ENCODE peak calls at places on chromosome 4, in six cellular contexts. One of them, this sample, is unnamed.

GRCh38 chr4:147765121-147765521 is 33.2 kb downstream of the ARHGAP10 start:
- DNase-seq in endothelial cell of umbilical vein: no peak
- DNase-seq in A549: no peak
- DNase-seq in heart left ventricle: no peak
- DNase-seq in body of pancreas: no peak
- DNase-seq in uterus: no peak
- DNase-seq in this sample: no peak

GRCh38 chr4:85725727-85726170 is 250.8 kb downstream of the ARHGAP24 start:
- DNase-seq in endothelial cell of umbilical vein: peak
- DNase-seq in A549: no peak
- DNase-seq in heart left ventricle: peak
- DNase-seq in body of pancreas: peak
- DNase-seq in uterus: no peak
- DNase-seq in this sample: no peak

GRCh38 chr4:75843596-75843995 is 58.7 kb downstream of the PPEF2 start:
- DNase-seq in endothelial cell of umbilical vein: no peak
- DNase-seq in A549: no peak
- DNase-seq in heart left ventricle: no peak
- DNase-seq in body of pancreas: no peak
- DNase-seq in uterus: no peak
- DNase-seq in this sample: no peak

GRCh38 chr4:73573794-73574528 is 46.3 kb downstream of the RASSF6 start:
- DNase-seq in endothelial cell of umbilical vein: peak
- DNase-seq in A549: peak
- DNase-seq in heart left ventricle: no peak
- DNase-seq in body of pancreas: peak
- DNase-seq in uterus: peak
- DNase-seq in this sample: peak

GRCh38 chr4:165325732-165326512 is 1.5 kb upstream of the MSMO1 start:
- DNase-seq in endothelial cell of umbilical vein: peak
- DNase-seq in A549: peak
- DNase-seq in heart left ventricle: no peak
- DNase-seq in body of pancreas: no peak
- DNase-seq in uterus: no peak
- DNase-seq in this sample: peak

GRCh38 chr4:152877868-152878267 is 58.3 kb upstream of the FHDC1 start:
- DNase-seq in endothelial cell of umbilical vein: no peak
- DNase-seq in A549: no peak
- DNase-seq in heart left ventricle: no peak
- DNase-seq in body of pancreas: no peak
- DNase-seq in uterus: no peak
- DNase-seq in this sample: no peak

GRCh38 chr4:878796-879729 is 53.1 kb downstream of the GAK start:
- DNase-seq in endothelial cell of umbilical vein: no peak
- DNase-seq in A549: no peak
- DNase-seq in heart left ventricle: no peak
- DNase-seq in body of pancreas: no peak
- DNase-seq in uterus: no peak
- DNase-seq in this sample: no peak

GRCh38 chr4:39756159-39756558 is 58.2 kb downstream of the UBE2K start:
- DNase-seq in endothelial cell of umbilical vein: no peak
- DNase-seq in A549: no peak
- DNase-seq in heart left ventricle: no peak
- DNase-seq in body of pancreas: no peak
- DNase-seq in uterus: no peak
- DNase-seq in this sample: no peak

GRCh38 chr4:53522334-53522733 is 69.0 kb downstream of the LNX1 start:
- DNase-seq in endothelial cell of umbilical vein: no peak
- DNase-seq in A549: no peak
- DNase-seq in heart left ventricle: no peak
- DNase-seq in body of pancreas: no peak
- DNase-seq in uterus: no peak
- DNase-seq in this sample: no peak

DNA sequence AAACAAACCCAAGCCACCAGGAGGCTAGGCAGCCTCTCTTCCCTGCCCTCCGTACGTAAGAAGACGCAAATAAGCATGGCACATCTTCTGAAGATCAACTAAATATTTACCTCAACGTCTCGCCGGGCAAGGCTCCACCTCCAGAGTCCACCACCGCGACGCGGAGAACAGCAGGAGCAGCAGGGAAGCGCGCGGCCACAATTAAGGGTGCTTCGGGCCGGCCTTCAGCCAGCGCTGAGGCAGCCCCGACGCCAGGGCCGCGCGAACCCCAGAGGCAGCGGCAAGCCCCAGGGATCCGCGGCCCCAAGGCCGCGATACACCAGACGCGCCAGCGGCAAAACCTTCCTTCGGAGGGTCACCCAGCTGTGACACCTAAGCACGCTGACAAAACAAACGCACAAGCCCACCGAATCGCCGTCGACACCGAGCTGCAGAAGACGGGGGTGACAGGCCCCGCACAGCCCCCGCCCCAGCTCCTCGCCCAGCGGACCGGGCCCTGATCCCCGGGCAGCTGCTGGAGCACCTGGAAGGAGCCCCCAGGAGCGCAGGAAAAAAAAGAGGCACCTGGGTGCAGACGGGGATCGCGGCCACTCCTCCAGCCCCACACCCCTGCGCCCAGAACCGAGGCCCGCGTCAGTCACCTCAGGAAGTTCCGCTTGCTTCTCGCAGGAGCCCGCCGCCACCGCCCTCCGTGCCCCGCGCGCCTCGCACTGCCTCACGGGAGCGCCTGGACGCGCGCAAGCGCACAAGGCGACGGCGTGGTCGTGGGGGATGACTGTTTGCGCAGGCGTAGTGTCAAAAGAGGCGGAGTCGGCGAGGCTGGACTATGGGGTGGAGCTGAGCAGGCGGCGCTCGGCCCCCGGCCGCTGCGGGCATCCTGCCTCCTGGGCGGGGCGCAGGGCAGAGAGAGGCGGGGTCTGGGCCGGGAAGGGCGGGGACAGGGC is at the start of the genes HAUS3 and POLN:
- DNase-seq in endothelial cell of umbilical vein: peak
- DNase-seq in A549: peak
- DNase-seq in heart left ventricle: peak
- DNase-seq in body of pancreas: peak
- DNase-seq in uterus: peak
- DNase-seq in this sample: peak
- TF ChIP-seq POLR2A in endothelial cell of umbilical vein: peak
- TF ChIP-seq POLR2A in A549: peak
- TF ChIP-seq POLR2A in heart left ventricle: peak
- TF ChIP-seq POLR2A in body of pancreas: peak
- TF ChIP-seq POLR2A in uterus: peak
- TF ChIP-seq POLR2A in this sample: peak

GRCh38 chr4:122922877-122923511 is 597 bp upstream of the NUDT6 start:
- DNase-seq in endothelial cell of umbilical vein: peak
- DNase-seq in A549: peak
- DNase-seq in heart left ventricle: peak
- DNase-seq in body of pancreas: peak
- DNase-seq in uterus: peak
- DNase-seq in this sample: peak
- TF ChIP-seq POLR2A in endothelial cell of umbilical vein: peak
- TF ChIP-seq POLR2A in A549: no peak
- TF ChIP-seq POLR2A in heart left ventricle: no peak
- TF ChIP-seq POLR2A in body of pancreas: peak
- TF ChIP-seq POLR2A in uterus: peak
- TF ChIP-seq POLR2A in this sample: peak

DNA sequence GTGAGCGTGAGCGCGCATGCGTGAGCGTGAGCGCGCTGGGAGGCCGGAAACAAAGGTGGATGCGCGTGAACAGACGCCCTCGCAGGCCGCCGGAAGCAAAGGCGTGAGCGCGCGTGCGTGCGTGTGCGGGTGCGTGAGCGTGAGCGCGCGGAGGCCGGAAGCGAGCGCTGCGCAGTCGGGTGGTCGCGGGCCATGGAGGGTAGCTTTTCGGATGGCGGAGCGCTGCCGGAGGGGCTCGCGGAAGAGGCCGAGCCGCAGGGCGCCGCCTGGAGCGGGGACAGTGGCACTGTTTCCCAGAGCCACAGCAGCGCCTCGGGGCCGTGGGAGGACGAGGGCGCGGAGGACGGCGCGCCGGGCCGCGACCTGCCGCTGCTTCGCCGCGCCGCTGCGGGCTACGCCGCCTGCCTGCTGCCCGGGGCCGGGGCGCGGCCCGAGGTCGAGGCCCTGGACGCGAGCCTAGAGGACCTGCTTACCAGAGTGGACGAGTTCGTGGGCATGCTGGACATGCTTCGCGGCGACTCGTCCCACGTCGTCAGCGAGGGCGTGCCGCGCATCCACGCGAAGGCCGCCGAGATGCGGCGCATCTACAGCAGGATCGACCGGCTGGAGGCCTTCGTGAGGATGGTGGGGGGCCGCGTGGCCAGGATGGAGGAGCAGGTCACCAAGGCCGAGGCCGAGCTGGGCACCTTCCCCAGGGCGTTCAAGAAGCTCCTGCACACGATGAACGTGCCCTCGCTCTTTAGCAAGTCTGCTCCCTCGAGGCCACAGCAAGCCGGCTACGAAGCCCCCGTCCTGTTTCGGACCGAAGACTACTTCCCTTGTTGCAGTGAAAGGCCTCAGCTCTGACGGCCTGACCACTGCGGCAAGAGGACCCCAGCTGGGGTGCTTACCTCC is at the start of gene BLOC1S4:
- DNase-seq in endothelial cell of umbilical vein: peak
- DNase-seq in A549: peak
- DNase-seq in heart left ventricle: peak
- DNase-seq in body of pancreas: peak
- DNase-seq in uterus: peak
- DNase-seq in this sample: peak
- TF ChIP-seq POLR2A in endothelial cell of umbilical vein: peak
- TF ChIP-seq POLR2A in A549: peak
- TF ChIP-seq POLR2A in heart left ventricle: no peak
- TF ChIP-seq POLR2A in body of pancreas: peak
- TF ChIP-seq POLR2A in uterus: peak
- TF ChIP-seq POLR2A in this sample: peak

DNA sequence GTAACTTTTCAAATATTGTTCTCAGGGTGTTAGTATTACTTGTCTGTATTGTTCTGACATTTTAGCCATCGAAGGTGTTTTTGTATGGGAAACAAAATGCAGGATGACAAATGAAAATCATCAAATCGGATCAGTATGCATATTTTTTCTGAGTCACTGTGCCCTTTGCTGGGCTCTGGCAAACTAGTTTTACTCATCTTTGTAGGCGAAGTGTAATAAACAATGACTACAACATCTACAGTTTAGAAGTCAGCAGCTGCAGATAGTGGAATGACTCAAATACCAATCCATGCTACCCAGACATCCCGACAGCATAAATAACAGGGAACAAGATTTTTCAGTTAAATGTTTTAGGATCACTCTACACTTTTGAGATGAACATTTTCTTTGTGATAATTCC is 557.3 kb upstream of the TENM3 start:
- DNase-seq in endothelial cell of umbilical vein: no peak
- DNase-seq in A549: no peak
- DNase-seq in heart left ventricle: no peak
- DNase-seq in body of pancreas: no peak
- DNase-seq in uterus: no peak
- DNase-seq in this sample: no peak
- TF ChIP-seq POLR2A in endothelial cell of umbilical vein: no peak
- TF ChIP-seq POLR2A in A549: no peak
- TF ChIP-seq POLR2A in heart left ventricle: no peak
- TF ChIP-seq POLR2A in body of pancreas: no peak
- TF ChIP-seq POLR2A in uterus: no peak
- TF ChIP-seq POLR2A in this sample: no peak

DNA sequence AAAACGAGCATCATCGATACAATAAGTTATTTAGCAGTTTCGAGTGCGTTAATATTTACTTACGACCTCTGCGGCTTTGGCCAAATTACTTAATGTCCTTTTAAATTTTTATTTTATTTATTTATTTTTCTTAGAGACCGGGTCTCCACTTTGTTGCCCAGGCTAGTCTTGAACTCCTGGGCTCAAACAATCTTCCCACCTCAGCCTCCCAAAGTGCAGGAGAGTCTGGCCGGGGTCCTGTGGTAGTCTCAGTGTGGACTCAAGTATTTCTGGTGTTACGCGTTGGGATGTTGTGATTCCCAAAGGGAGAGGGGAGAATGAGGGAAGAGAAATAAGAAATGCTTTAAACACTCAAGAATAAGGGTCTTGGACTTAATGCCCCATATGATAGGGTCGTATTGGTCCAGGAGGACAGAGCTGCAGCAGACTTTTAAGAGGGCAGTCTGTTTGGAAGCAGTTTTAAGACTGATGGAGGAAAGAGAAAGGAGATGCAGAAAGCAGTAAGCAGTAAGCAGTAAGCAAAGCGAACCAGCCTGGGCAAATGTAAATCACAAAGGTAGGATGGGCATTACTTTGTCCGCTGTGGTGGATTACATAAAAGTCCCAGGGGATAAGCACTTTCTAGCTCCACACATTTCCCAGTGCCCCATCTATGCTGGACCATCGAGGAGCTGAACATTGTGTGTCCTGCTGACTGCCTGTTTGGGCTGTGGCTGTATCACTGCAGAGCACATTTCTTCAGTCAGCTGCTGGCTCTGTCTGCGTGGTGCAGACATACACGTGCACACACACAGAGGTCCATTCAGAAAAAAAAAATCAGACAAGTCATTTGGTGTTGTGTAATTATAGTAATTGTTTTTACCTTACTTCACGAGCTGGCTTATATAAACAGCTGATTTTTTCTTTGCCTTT is 767 bp upstream of the PDLIM3 start:
- DNase-seq in endothelial cell of umbilical vein: peak
- DNase-seq in A549: no peak
- DNase-seq in heart left ventricle: peak
- DNase-seq in body of pancreas: peak
- DNase-seq in uterus: peak
- DNase-seq in this sample: no peak
- TF ChIP-seq POLR2A in endothelial cell of umbilical vein: no peak
- TF ChIP-seq POLR2A in A549: no peak
- TF ChIP-seq POLR2A in heart left ventricle: no peak
- TF ChIP-seq POLR2A in body of pancreas: no peak
- TF ChIP-seq POLR2A in uterus: no peak
- TF ChIP-seq POLR2A in this sample: no peak

GRCh38 chr4:185211641-185212040 is 2.2 kb downstream of the SNX25 start:
- DNase-seq in endothelial cell of umbilical vein: no peak
- DNase-seq in A549: no peak
- DNase-seq in heart left ventricle: no peak
- DNase-seq in body of pancreas: no peak
- DNase-seq in uterus: no peak
- DNase-seq in this sample: no peak

GRCh38 chr4:185212566-185212965 is 3.2 kb downstream of the SNX25 start:
- DNase-seq in endothelial cell of umbilical vein: no peak
- DNase-seq in A549: no peak
- DNase-seq in heart left ventricle: no peak
- DNase-seq in body of pancreas: no peak
- DNase-seq in uterus: no peak
- DNase-seq in this sample: no peak

GRCh38 chr4:185211035-185211434 is 1.6 kb downstream of the SNX25 start:
- DNase-seq in endothelial cell of umbilical vein: peak
- DNase-seq in A549: no peak
- DNase-seq in heart left ventricle: no peak
- DNase-seq in body of pancreas: no peak
- DNase-seq in uterus: no peak
- DNase-seq in this sample: no peak

GRCh38 chr4:185210102-185210981 is 944 bp downstream of the SNX25 start:
- DNase-seq in endothelial cell of umbilical vein: peak
- DNase-seq in A549: peak
- DNase-seq in heart left ventricle: peak
- DNase-seq in body of pancreas: peak
- DNase-seq in uterus: no peak
- DNase-seq in this sample: peak

GRCh38 chr4:185209031-185209851 is at the start of gene SNX25:
- DNase-seq in endothelial cell of umbilical vein: peak
- DNase-seq in A549: peak
- DNase-seq in heart left ventricle: peak
- DNase-seq in body of pancreas: peak
- DNase-seq in uterus: peak
- DNase-seq in this sample: peak
- TF ChIP-seq POLR2A in endothelial cell of umbilical vein: peak
- TF ChIP-seq POLR2A in A549: peak
- TF ChIP-seq POLR2A in heart left ventricle: peak
- TF ChIP-seq POLR2A in body of pancreas: peak
- TF ChIP-seq POLR2A in uterus: peak
- TF ChIP-seq POLR2A in this sample: peak